ENCODE peak calls at places on chromosomes 13 and 19, in six cellular contexts. Z, J, B, U, F and Y are unnamed samples.
A peak's percentile ranks its signal among the peaks of the same experiment; 100 is the strongest.

GRCh38 chr13:26255717-26256277 is 1.9 kb downstream of the CDK8 start:
- DNase-seq in Z (no peak), J (no peak), B (no peak), U (no peak), F (no peak), Y (no peak)

GRCh38 chr13:20144141-20144850 is 16.6 kb downstream of the GJA3 start:
- DNase-seq in Z (no peak), J (no peak), B (no peak), U (no peak), F (no peak), Y (peak; percentile 61)

GRCh38 chr19:7505682-7506384 is 10.1 kb upstream of the ZNF358 start:
- DNase-seq in Z (no peak), J (peak; percentile 85), B (no peak), U (no peak), F (no peak), Y (no peak)

GRCh38 chr19:4014541-4015491 is 7.3 kb downstream of the PIAS4 start:
- DNase-seq in Z (peak; percentile 70), J (peak; percentile 62), B (no peak), U (no peak), F (peak; percentile 64), Y (no peak)

GRCh38 chr19:42069619-42070293 is at the start of gene GRIK5:
- DNase-seq in Z (no peak), J (peak; percentile 75), B (no peak), U (no peak), F (no peak), Y (no peak)

GRCh38 chr13:58583961-58584360 is 952.4 kb downstream of the PCDH17 start:
- DNase-seq in Z (no peak), J (no peak), B (no peak), U (no peak), F (no peak), Y (no peak)

GRCh38 chr13:95176611-95177259 is 124.5 kb downstream of the ABCC4 start:
- DNase-seq in Z (no peak), J (no peak), B (no peak), U (no peak), F (no peak), Y (no peak)

GRCh38 chr13:51849145-51850101 is 4.4 kb upstream of the TMEM272 start:
- DNase-seq in Z (no peak), J (no peak), B (no peak), U (no peak), F (peak; percentile 35), Y (no peak)

GRCh38 chr19:51566489-51567100 is 4.5 kb upstream of the ZNF175 start:
- DNase-seq in Z (no peak), J (no peak), B (no peak), U (no peak), F (no peak), Y (no peak)

GRCh38 chr13:97459215-97459772 is 25.3 kb downstream of the RAP2A start:
- DNase-seq in Z (no peak), J (no peak), B (no peak), U (no peak), F (no peak), Y (no peak)

GRCh38 chr13:100497394-100497793 is 91.2 kb downstream of the GGACT start:
- DNase-seq in Z (no peak), J (no peak), B (no peak), U (no peak), F (no peak), Y (no peak)

GRCh38 chr19:6723108-6723618 is 2.7 kb upstream of the C3 start:
- DNase-seq in Z (no peak), J (no peak), B (peak; percentile 82), U (peak; percentile 57), F (peak; percentile 56), Y (no peak)

GRCh38 chr19:34399886-34400285 is 4.3 kb upstream of the PDCD2L start:
- DNase-seq in Z (no peak), J (no peak), B (no peak), U (no peak), F (no peak), Y (no peak)

GRCh38 chr19:35184884-35185283 is 30.3 kb downstream of the FXYD5 start:
- DNase-seq in Z (no peak), J (no peak), B (no peak), U (no peak), F (no peak), Y (no peak)

GRCh38 chr13:51745236-51745635 is 58.7 kb downstream of the DHRS12 start:
- DNase-seq in Z (no peak), J (no peak), B (no peak), U (no peak), F (no peak), Y (no peak)

GRCh38 chr13:98473135-98473791 is 103.6 kb downstream of the STK24 start:
- DNase-seq in Z (no peak), J (no peak), B (no peak), U (no peak), F (no peak), Y (no peak)

DNA sequence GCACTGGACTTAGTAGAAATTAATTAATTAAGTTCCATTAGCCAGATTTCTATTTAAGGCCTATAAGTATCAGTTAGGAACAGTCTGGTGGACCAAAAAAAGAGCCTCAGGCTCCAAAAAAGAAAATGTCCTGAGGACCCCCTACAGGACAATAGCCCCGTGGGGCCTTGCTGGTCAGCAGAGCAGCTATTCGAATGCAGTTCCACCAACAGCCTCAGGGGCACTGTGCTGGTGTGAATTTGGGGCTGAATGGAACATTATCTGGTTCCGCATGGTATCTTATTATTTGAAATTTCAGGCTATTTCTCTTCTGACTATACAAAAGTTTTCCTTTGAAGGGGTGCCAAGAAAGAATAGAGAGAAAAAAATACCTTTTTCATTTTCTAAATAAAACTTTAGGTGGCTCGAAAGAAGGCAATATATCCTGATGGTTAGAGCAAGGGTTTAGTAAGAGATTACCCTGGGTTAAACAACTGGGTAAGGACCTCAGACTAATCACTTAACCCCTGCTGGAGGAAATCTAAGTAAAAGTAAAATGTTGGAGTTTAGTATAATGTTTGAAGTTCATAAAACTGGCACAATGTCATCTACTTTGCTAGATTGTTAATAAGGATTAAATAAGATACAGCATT is 147.2 kb downstream of the MIPEP start:
- DNase-seq in Z (no peak), J (no peak), B (no peak), U (no peak), F (no peak), Y (no peak)
- TF ChIP-seq CTCF in Z (peak; percentile 31), J (peak; percentile 12), B (no peak), U (peak; percentile 17), F (peak; percentile 44), Y (no peak)

DNA sequence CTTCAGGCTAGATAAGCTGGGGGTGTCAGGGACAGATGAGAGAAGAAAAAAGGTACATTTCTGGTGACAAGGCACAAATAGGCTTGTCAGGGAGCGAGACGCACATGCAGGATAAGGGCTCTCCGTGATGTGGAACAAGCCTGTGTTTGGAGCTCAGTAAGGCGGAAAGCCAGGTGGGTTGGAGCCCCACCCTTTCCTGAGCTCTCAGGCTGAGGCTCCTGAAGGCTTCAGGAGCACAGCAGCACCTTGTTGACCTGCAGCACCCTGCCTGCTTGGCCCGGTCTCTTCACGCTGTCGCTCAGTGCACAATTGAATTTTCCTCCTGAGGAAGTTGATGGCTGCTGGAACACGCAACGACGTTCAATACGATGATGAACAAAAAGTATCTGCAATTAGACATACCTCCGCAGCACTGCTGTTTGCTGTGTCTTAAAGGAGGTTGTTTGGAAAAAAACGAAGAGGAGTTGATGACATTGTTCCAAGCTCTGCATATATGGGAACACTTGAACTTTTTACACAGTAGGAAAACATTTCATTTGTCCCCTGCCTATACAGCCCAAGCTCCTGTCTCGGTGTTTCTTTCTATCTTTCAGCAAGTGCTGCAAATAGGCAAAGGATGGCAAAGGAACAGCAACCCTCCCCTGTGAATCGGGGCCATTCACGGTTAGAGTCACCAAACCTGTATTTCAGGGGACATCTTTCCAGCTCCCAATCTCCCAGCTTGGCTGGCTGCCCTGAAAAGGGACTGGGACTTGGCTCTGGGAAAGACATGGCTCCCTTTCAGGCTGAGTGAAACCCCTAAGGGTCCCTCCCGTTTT is 29.5 kb downstream of the SERP2 start:
- DNase-seq in Z (no peak), J (no peak), B (no peak), U (peak; percentile 91), F (no peak), Y (no peak)
- H3K27ac ChIP-seq in Z (no peak overlapping the region), J (no peak overlapping the region), B (no peak overlapping the region), U (peak overlapping the region; percentile 84), F (no peak overlapping the region), Y (no peak overlapping the region)

GRCh38 chr19:47004012-47004465 is 15.6 kb upstream of the NPAS1 start:
- DNase-seq in Z (no peak), J (peak; percentile 84), B (no peak), U (no peak), F (no peak), Y (no peak)

GRCh38 chr19:47002853-47003610 is 16.6 kb upstream of the NPAS1 start:
- DNase-seq in Z (no peak), J (no peak), B (no peak), U (no peak), F (no peak), Y (no peak)

GRCh38 chr19:47005164-47005641 is 14.4 kb upstream of the NPAS1 start:
- DNase-seq in Z (no peak), J (peak; percentile 71), B (no peak), U (no peak), F (no peak), Y (no peak)

GRCh38 chr19:47002106-47002766 is 17.4 kb upstream of the NPAS1 start:
- DNase-seq in Z (no peak), J (no peak), B (no peak), U (no peak), F (no peak), Y (no peak)

DNA sequence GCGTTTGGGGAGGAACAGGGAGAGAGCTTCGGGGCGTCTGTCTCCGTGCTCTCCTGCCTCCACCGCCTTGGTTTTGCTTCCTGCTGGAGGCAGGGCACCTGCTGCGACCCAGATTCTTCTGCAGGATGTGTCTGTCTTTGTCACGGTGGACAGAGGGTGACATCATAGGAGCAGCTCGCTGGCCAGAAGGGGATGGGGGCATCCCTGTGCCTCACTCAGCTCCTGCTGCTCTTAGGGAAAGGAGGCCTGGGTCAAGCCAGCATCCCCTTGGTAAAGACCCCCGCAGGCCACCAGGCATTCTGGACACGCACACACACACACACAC is 16.1 kb upstream of the NPAS1 start:
- DNase-seq in Z (no peak), J (no peak), B (no peak), U (no peak), F (no peak), Y (no peak)
- H3K4me3 ChIP-seq in Z (peak overlapping the region; percentile 29), J (no peak overlapping the region), B (no peak overlapping the region), U (no peak overlapping the region), F (peak overlapping the region; percentile 49), Y (no peak overlapping the region)

GRCh38 chr19:2540646-2541454 is 64.9 kb downstream of the GADD45B start:
- DNase-seq in Z (peak; percentile 89), J (peak; percentile 92), B (peak; percentile 86), U (peak; percentile 94), F (peak; percentile 93), Y (peak; percentile 96)
- TF ChIP-seq CTCF in Z (peak; percentile 52), J (peak; percentile 41), B (peak; percentile 45), U (no peak), F (peak; percentile 62), Y (no peak)